ENCODE peak calls at places on chromosomes 6 and 20, in five cellular contexts. One of them, this sample, is unnamed.

GRCh38 chr6:48032156-48032555 is 78.8 kb downstream of the PTCHD4 start:
- DNase-seq in CD4-positive, alpha-beta T cell: no peak
- DNase-seq in esophagus squamous epithelium: no peak
- DNase-seq in hepatocyte: no peak
- DNase-seq in AG09309: peak
- DNase-seq in this sample: peak

GRCh38 chr20:36279362-36279761 is 26.8 kb upstream of the DLGAP4 start:
- DNase-seq in CD4-positive, alpha-beta T cell: no peak
- DNase-seq in esophagus squamous epithelium: no peak
- DNase-seq in hepatocyte: no peak
- DNase-seq in AG09309: no peak
- DNase-seq in this sample: no peak

GRCh38 chr20:7090753-7091310 is 323.3 kb downstream of the BMP2 start:
- DNase-seq in CD4-positive, alpha-beta T cell: no peak
- DNase-seq in esophagus squamous epithelium: no peak
- DNase-seq in hepatocyte: peak
- DNase-seq in AG09309: no peak
- DNase-seq in this sample: no peak

GRCh38 chr6:30169658-30170614 is 6.6 kb downstream of the TRIM15 start:
- DNase-seq in CD4-positive, alpha-beta T cell: no peak
- DNase-seq in esophagus squamous epithelium: no peak
- DNase-seq in hepatocyte: peak
- DNase-seq in AG09309: peak
- DNase-seq in this sample: peak

GRCh38 chr6:96520039-96520850 is 1.4 kb upstream of the UFL1 start:
- DNase-seq in CD4-positive, alpha-beta T cell: no peak
- DNase-seq in esophagus squamous epithelium: no peak
- DNase-seq in hepatocyte: peak
- DNase-seq in AG09309: no peak
- DNase-seq in this sample: peak

GRCh38 chr6:156866181-156866862 is 89.1 kb downstream of the ARID1B start:
- DNase-seq in CD4-positive, alpha-beta T cell: no peak
- DNase-seq in esophagus squamous epithelium: no peak
- DNase-seq in hepatocyte: peak
- DNase-seq in AG09309: no peak
- DNase-seq in this sample: peak

GRCh38 chr20:51801220-51801991 is 915 bp downstream of the SALL4 start:
- DNase-seq in CD4-positive, alpha-beta T cell: no peak
- DNase-seq in esophagus squamous epithelium: no peak
- DNase-seq in hepatocyte: peak
- DNase-seq in AG09309: no peak
- DNase-seq in this sample: no peak

GRCh38 chr6:100452998-100453397 is 11.7 kb downstream of the SIM1 start:
- DNase-seq in CD4-positive, alpha-beta T cell: no peak
- DNase-seq in esophagus squamous epithelium: no peak
- DNase-seq in hepatocyte: no peak
- DNase-seq in AG09309: no peak
- DNase-seq in this sample: no peak

GRCh38 chr6:31510007-31510406 is 12.1 kb downstream of the MICB start:
- DNase-seq in CD4-positive, alpha-beta T cell: no peak
- DNase-seq in esophagus squamous epithelium: no peak
- DNase-seq in hepatocyte: no peak
- DNase-seq in AG09309: no peak
- DNase-seq in this sample: no peak

GRCh38 chr6:167898673-167899311 is 72.1 kb downstream of the AFDN start:
- DNase-seq in CD4-positive, alpha-beta T cell: no peak
- DNase-seq in esophagus squamous epithelium: no peak
- DNase-seq in hepatocyte: peak
- DNase-seq in AG09309: peak
- DNase-seq in this sample: peak

GRCh38 chr6:53347921-53348435 is 772 bp downstream of the ELOVL5 start:
- DNase-seq in CD4-positive, alpha-beta T cell: no peak
- DNase-seq in esophagus squamous epithelium: no peak
- DNase-seq in hepatocyte: peak
- DNase-seq in AG09309: no peak
- DNase-seq in this sample: peak

GRCh38 chr6:109453594-109454482 is 1.7 kb downstream of the MICAL1 start:
- DNase-seq in CD4-positive, alpha-beta T cell: no peak
- DNase-seq in esophagus squamous epithelium: no peak
- DNase-seq in hepatocyte: no peak
- DNase-seq in AG09309: no peak
- DNase-seq in this sample: peak

GRCh38 chr6:113642714-113643442 is 214.3 kb upstream of the MARCKS start:
- DNase-seq in CD4-positive, alpha-beta T cell: no peak
- DNase-seq in esophagus squamous epithelium: no peak
- DNase-seq in hepatocyte: peak
- DNase-seq in AG09309: no peak
- DNase-seq in this sample: peak

GRCh38 chr6:41768545-41769308 is 11.0 kb downstream of the FRS3 start:
- DNase-seq in CD4-positive, alpha-beta T cell: no peak
- DNase-seq in esophagus squamous epithelium: no peak
- DNase-seq in hepatocyte: peak
- DNase-seq in AG09309: no peak
- DNase-seq in this sample: no peak

GRCh38 chr6:121615493-121615892 is 180.0 kb downstream of the GJA1 start:
- DNase-seq in CD4-positive, alpha-beta T cell: no peak
- DNase-seq in esophagus squamous epithelium: no peak
- DNase-seq in hepatocyte: no peak
- DNase-seq in AG09309: no peak
- DNase-seq in this sample: peak

GRCh38 chr20:24208652-24209051 is 220.1 kb upstream of the GGTLC1 start:
- DNase-seq in CD4-positive, alpha-beta T cell: no peak
- DNase-seq in esophagus squamous epithelium: no peak
- DNase-seq in hepatocyte: no peak
- DNase-seq in AG09309: no peak
- DNase-seq in this sample: peak
- TF ChIP-seq CTCF in CD4-positive, alpha-beta T cell: no peak
- TF ChIP-seq CTCF in esophagus squamous epithelium: no peak
- TF ChIP-seq CTCF in hepatocyte: no peak
- TF ChIP-seq CTCF in AG09309: no peak
- TF ChIP-seq CTCF in this sample: peak

DNA sequence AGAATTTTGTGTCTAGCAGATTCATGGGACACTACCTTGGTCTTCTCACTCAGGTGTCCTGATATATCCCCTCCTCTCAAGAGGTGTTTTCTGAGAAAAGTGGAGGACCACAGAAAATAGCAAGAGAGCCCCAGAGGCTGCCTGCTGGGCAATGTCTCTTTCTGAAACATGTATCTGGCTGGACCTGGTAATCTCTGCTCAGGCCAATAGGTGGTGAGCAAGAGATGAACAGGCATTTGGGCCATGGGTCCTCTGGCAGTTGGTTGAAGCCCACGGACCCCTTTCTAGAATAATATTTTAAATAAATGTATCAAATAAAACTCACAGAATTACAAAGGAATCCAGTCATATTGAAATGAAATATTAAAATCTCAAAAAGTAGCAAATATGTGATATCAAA is 8.8 kb upstream of the THBD start:
- DNase-seq in CD4-positive, alpha-beta T cell: no peak
- DNase-seq in esophagus squamous epithelium: no peak
- DNase-seq in hepatocyte: no peak
- DNase-seq in AG09309: no peak
- DNase-seq in this sample: peak
- TF ChIP-seq CTCF in CD4-positive, alpha-beta T cell: no peak
- TF ChIP-seq CTCF in esophagus squamous epithelium: no peak
- TF ChIP-seq CTCF in hepatocyte: no peak
- TF ChIP-seq CTCF in AG09309: no peak
- TF ChIP-seq CTCF in this sample: peak

DNA sequence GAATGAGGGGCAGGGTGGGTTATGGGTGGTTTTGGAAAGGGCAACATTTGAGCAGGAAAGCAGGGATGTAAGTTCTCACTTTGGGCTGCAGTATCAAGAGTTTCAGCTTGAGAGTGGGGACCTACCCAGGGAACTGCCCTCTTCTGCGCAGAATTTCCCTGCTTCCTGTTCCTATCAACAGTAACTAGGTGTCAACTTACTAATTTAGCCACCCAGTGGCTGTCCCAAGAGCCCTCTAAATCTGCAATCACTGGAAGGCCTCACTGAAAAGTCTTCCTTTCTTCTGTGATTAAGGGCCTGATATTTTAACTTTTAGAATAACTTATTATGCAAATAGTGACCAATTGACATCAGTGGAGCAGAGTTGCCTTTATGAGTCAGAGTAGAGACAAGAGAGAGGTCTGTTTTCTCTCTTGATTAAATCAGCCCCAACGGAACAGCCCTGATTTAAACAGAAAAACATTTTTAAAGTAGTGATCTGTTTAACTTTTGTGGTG is 118.2 kb upstream of the RIPOR2 start:
- DNase-seq in CD4-positive, alpha-beta T cell: no peak
- DNase-seq in esophagus squamous epithelium: no peak
- DNase-seq in hepatocyte: no peak
- DNase-seq in AG09309: no peak
- DNase-seq in this sample: peak
- TF ChIP-seq CTCF in CD4-positive, alpha-beta T cell: no peak
- TF ChIP-seq CTCF in esophagus squamous epithelium: no peak
- TF ChIP-seq CTCF in hepatocyte: no peak
- TF ChIP-seq CTCF in AG09309: no peak
- TF ChIP-seq CTCF in this sample: peak

DNA sequence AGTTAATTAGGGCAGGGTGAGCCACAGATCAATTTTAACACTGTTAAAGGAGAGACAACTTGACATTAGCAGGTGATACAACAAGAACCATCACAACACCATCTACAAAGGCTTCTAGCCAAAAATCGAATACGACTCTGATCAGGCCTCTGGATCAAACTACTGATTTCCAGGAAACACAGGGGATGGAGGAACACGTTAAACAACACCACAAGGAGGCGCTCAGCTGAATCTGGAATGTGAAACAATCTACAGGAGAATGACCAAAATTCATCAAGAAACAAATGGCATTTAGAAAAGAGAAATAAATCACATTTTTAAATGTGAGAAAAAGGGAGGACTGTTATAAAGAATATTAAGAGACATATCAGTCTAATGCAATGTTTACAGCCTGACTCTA is 13.5 kb upstream of the MAFB start:
- DNase-seq in CD4-positive, alpha-beta T cell: no peak
- DNase-seq in esophagus squamous epithelium: no peak
- DNase-seq in hepatocyte: no peak
- DNase-seq in AG09309: no peak
- DNase-seq in this sample: no peak
- TF ChIP-seq CTCF in CD4-positive, alpha-beta T cell: no peak
- TF ChIP-seq CTCF in esophagus squamous epithelium: no peak
- TF ChIP-seq CTCF in hepatocyte: no peak
- TF ChIP-seq CTCF in AG09309: peak
- TF ChIP-seq CTCF in this sample: peak

GRCh38 chr6:154950979-154951378 is 44.1 kb upstream of the TIAM2 start:
- DNase-seq in CD4-positive, alpha-beta T cell: no peak
- DNase-seq in esophagus squamous epithelium: no peak
- DNase-seq in hepatocyte: no peak
- DNase-seq in AG09309: no peak
- DNase-seq in this sample: no peak

GRCh38 chr6:154953644-154954043 is 41.5 kb upstream of the TIAM2 start:
- DNase-seq in CD4-positive, alpha-beta T cell: no peak
- DNase-seq in esophagus squamous epithelium: no peak
- DNase-seq in hepatocyte: no peak
- DNase-seq in AG09309: no peak
- DNase-seq in this sample: no peak

GRCh38 chr6:154956771-154957522 is 38.2 kb upstream of the TIAM2 start:
- DNase-seq in CD4-positive, alpha-beta T cell: no peak
- DNase-seq in esophagus squamous epithelium: no peak
- DNase-seq in hepatocyte: no peak
- DNase-seq in AG09309: no peak
- DNase-seq in this sample: no peak

GRCh38 chr6:154954352-154954751 is 40.8 kb upstream of the TIAM2 start:
- DNase-seq in CD4-positive, alpha-beta T cell: no peak
- DNase-seq in esophagus squamous epithelium: no peak
- DNase-seq in hepatocyte: no peak
- DNase-seq in AG09309: no peak
- DNase-seq in this sample: peak

DNA sequence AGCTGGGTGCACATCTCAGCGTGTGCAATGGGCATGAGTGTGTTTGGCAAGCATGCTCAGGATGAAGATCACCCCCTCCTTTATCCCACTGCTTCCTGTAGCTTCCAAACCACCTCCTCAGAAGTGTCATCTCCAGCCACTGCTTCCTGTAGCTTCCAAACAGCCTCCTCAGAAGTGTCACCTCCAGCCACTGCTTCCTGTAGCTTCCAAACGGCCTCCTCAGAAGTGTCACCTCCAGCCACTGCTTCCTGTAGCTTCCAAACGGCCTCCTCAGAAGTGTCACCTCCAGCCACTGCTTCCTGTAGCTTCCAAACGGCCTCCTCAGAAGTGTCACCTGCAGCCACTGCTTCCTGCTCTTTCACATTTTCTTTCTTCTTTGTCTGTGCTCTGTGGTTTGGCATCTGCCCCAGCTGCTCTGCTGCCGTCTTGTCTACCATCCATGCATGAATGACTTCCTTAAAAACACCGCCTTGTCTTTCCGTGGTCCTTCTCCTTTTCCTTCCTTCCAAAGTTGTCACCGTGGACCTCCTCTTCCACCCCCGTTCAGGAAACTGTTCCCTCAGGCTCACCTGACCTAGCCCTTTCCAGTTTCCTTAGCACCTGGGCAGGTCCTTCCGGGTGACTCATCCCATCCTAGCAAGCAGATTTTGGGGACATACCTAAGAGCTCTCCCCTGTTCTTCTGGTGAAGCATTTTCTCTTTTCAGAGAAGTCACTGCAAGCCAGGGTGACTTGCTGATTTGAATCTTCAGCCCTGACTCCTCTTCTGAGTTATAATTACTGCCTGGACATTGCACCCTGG is 43.5 kb upstream of the TIAM2 start:
- DNase-seq in CD4-positive, alpha-beta T cell: no peak
- DNase-seq in esophagus squamous epithelium: no peak
- DNase-seq in hepatocyte: no peak
- DNase-seq in AG09309: no peak
- DNase-seq in this sample: no peak
- TF ChIP-seq CTCF in CD4-positive, alpha-beta T cell: no peak
- TF ChIP-seq CTCF in esophagus squamous epithelium: no peak
- TF ChIP-seq CTCF in hepatocyte: no peak
- TF ChIP-seq CTCF in AG09309: no peak
- TF ChIP-seq CTCF in this sample: no peak

DNA sequence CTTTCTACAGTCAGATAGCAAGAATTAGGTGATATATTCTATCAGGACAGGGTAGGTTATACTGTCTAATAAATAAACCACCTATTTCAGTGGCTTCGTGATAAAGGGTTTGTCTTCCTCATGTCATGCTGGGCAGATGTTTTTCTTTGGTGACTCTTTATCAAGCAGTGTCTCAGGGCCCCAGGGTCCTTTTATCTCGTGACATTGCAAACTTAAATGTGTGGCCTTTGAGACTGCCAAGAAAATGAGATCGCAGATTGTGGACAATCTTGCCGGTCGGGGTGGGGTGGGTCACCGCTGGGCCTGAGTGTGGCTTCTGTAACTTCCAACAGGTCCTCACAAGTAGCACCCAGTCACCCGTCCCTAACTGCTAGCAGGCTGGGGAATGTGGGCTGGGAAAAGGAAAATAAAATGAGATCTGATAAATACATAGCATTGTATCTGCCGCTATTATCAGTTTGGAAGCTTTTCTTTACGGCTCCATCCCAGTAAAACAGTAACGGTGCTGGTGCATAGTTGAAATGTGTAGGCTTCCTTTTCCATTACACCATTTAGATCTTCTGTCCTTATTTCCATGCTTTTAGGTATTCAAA is 50.5 kb upstream of the BMP6 start:
- DNase-seq in CD4-positive, alpha-beta T cell: no peak
- DNase-seq in esophagus squamous epithelium: no peak
- DNase-seq in hepatocyte: no peak
- DNase-seq in AG09309: no peak
- DNase-seq in this sample: no peak
- TF ChIP-seq CTCF in CD4-positive, alpha-beta T cell: no peak
- TF ChIP-seq CTCF in esophagus squamous epithelium: no peak
- TF ChIP-seq CTCF in hepatocyte: no peak
- TF ChIP-seq CTCF in AG09309: no peak
- TF ChIP-seq CTCF in this sample: no peak

GRCh38 chr6:147384029-147384428 is 124.5 kb upstream of the SAMD5 start:
- DNase-seq in CD4-positive, alpha-beta T cell: no peak
- DNase-seq in esophagus squamous epithelium: no peak
- DNase-seq in hepatocyte: no peak
- DNase-seq in AG09309: no peak
- DNase-seq in this sample: no peak
- TF ChIP-seq CTCF in CD4-positive, alpha-beta T cell: no peak
- TF ChIP-seq CTCF in esophagus squamous epithelium: no peak
- TF ChIP-seq CTCF in hepatocyte: no peak
- TF ChIP-seq CTCF in AG09309: no peak
- TF ChIP-seq CTCF in this sample: no peak

This sample was measured in choroid plexus epithelial cell.